ENCODE peak calls at places on chromosomes 3 and 15, in eight cellular contexts. One of them, this sample, is unnamed.

GRCh38 chr3:141328286-141329166 is 39.8 kb upstream of the ZBTB38 start:
- DNase-seq in cerebellar cortex: no peak
- DNase-seq in stimulated activated CD4-positive, alpha-beta T cell treated with anti-CD3 and anti-CD28 coated beads, Interleukin-15, amount 100 ng/mL, for 1 hour: no peak
- DNase-seq in NB4: no peak
- DNase-seq in adrenal gland: no peak
- DNase-seq in dorsolateral prefrontal cortex: no peak
- DNase-seq in NCI-H446: peak; percentile 25
- DNase-seq in fibroblast of mammary gland: no peak
- DNase-seq in this sample: peak; percentile 12

GRCh38 chr15:92997821-92998220 is 91.2 kb downstream of the RGMA start:
- DNase-seq in NB4: no peak
- DNase-seq in dorsolateral prefrontal cortex: no peak
- DNase-seq in adrenal gland: no peak
- DNase-seq in cerebellar cortex: peak; percentile 73
- DNase-seq in fibroblast of mammary gland: no peak
- DNase-seq in NCI-H446: no peak
- DNase-seq in stimulated activated CD4-positive, alpha-beta T cell treated with anti-CD3 and anti-CD28 coated beads, Interleukin-15, amount 100 ng/mL, for 1 hour: no peak
- DNase-seq in this sample: no peak

GRCh38 chr3:160986060-160986459 is 119.1 kb downstream of the B3GALNT1 start:
- DNase-seq in cerebellar cortex: peak; percentile 94
- DNase-seq in NB4: no peak
- DNase-seq in dorsolateral prefrontal cortex: peak; percentile 42
- DNase-seq in adrenal gland: no peak
- DNase-seq in fibroblast of mammary gland: peak; percentile 11
- DNase-seq in stimulated activated CD4-positive, alpha-beta T cell treated with anti-CD3 and anti-CD28 coated beads, Interleukin-15, amount 100 ng/mL, for 1 hour: no peak
- DNase-seq in NCI-H446: peak; percentile 91
- DNase-seq in this sample: no peak

GRCh38 chr3:194880940-194881925 is 195.6 kb downstream of the FAM43A start:
- DNase-seq in stimulated activated CD4-positive, alpha-beta T cell treated with anti-CD3 and anti-CD28 coated beads, Interleukin-15, amount 100 ng/mL, for 1 hour: no peak
- DNase-seq in fibroblast of mammary gland: no peak
- DNase-seq in dorsolateral prefrontal cortex: no peak
- DNase-seq in adrenal gland: no peak
- DNase-seq in cerebellar cortex: peak; percentile 15
- DNase-seq in NCI-H446: no peak
- DNase-seq in NB4: peak; percentile 74
- DNase-seq in this sample: no peak

GRCh38 chr3:190621209-190621608 is 107.3 kb downstream of the IL1RAP start:
- DNase-seq in fibroblast of mammary gland: no peak
- DNase-seq in dorsolateral prefrontal cortex: no peak
- DNase-seq in cerebellar cortex: no peak
- DNase-seq in NCI-H446: no peak
- DNase-seq in stimulated activated CD4-positive, alpha-beta T cell treated with anti-CD3 and anti-CD28 coated beads, Interleukin-15, amount 100 ng/mL, for 1 hour: no peak
- DNase-seq in NB4: no peak
- DNase-seq in adrenal gland: no peak
- DNase-seq in this sample: no peak

GRCh38 chr3:108891833-108892232 is 61.8 kb downstream of the GUCA1C start:
- DNase-seq in dorsolateral prefrontal cortex: no peak
- DNase-seq in cerebellar cortex: no peak
- DNase-seq in fibroblast of mammary gland: no peak
- DNase-seq in NB4: no peak
- DNase-seq in stimulated activated CD4-positive, alpha-beta T cell treated with anti-CD3 and anti-CD28 coated beads, Interleukin-15, amount 100 ng/mL, for 1 hour: no peak
- DNase-seq in adrenal gland: no peak
- DNase-seq in NCI-H446: no peak
- DNase-seq in this sample: no peak

GRCh38 chr3:61908344-61908743 is 347.0 kb downstream of the PTPRG start:
- DNase-seq in fibroblast of mammary gland: peak; percentile 83
- DNase-seq in dorsolateral prefrontal cortex: no peak
- DNase-seq in NCI-H446: no peak
- DNase-seq in adrenal gland: no peak
- DNase-seq in stimulated activated CD4-positive, alpha-beta T cell treated with anti-CD3 and anti-CD28 coated beads, Interleukin-15, amount 100 ng/mL, for 1 hour: no peak
- DNase-seq in cerebellar cortex: no peak
- DNase-seq in NB4: no peak
- DNase-seq in this sample: no peak

GRCh38 chr3:116863842-116864626 is 154.5 kb downstream of the TUSC7 start:
- DNase-seq in NB4: peak; percentile 22
- DNase-seq in fibroblast of mammary gland: peak; percentile 71
- DNase-seq in stimulated activated CD4-positive, alpha-beta T cell treated with anti-CD3 and anti-CD28 coated beads, Interleukin-15, amount 100 ng/mL, for 1 hour: no peak
- DNase-seq in cerebellar cortex: peak; percentile 37
- DNase-seq in dorsolateral prefrontal cortex: peak; percentile 27
- DNase-seq in adrenal gland: peak; percentile 65
- DNase-seq in NCI-H446: peak; percentile 66
- DNase-seq in this sample: peak; percentile 1

GRCh38 chr3:119305271-119305670 is 11.1 kb downstream of the ARHGAP31 start:
- DNase-seq in NB4: peak; percentile 53
- DNase-seq in cerebellar cortex: no peak
- DNase-seq in fibroblast of mammary gland: peak; percentile 38
- DNase-seq in adrenal gland: no peak
- DNase-seq in dorsolateral prefrontal cortex: no peak
- DNase-seq in NCI-H446: peak; percentile 32
- DNase-seq in stimulated activated CD4-positive, alpha-beta T cell treated with anti-CD3 and anti-CD28 coated beads, Interleukin-15, amount 100 ng/mL, for 1 hour: no peak
- DNase-seq in this sample: no peak

GRCh38 chr3:77489216-77489615 is 449.3 kb downstream of the ROBO2 start:
- DNase-seq in NB4: no peak
- DNase-seq in NCI-H446: no peak
- DNase-seq in fibroblast of mammary gland: no peak
- DNase-seq in stimulated activated CD4-positive, alpha-beta T cell treated with anti-CD3 and anti-CD28 coated beads, Interleukin-15, amount 100 ng/mL, for 1 hour: no peak
- DNase-seq in dorsolateral prefrontal cortex: no peak
- DNase-seq in cerebellar cortex: no peak
- DNase-seq in adrenal gland: no peak
- DNase-seq in this sample: no peak

GRCh38 chr3:195788711-195789581 is 22.8 kb downstream of the MUC4 start:
- DNase-seq in NCI-H446: no peak
- DNase-seq in adrenal gland: no peak
- DNase-seq in dorsolateral prefrontal cortex: no peak
- DNase-seq in NB4: no peak
- DNase-seq in fibroblast of mammary gland: no peak
- DNase-seq in stimulated activated CD4-positive, alpha-beta T cell treated with anti-CD3 and anti-CD28 coated beads, Interleukin-15, amount 100 ng/mL, for 1 hour: no peak
- DNase-seq in cerebellar cortex: no peak
- DNase-seq in this sample: no peak

GRCh38 chr3:145383416-145383815 is 777.6 kb downstream of the PLOD2 start:
- DNase-seq in cerebellar cortex: no peak
- DNase-seq in dorsolateral prefrontal cortex: no peak
- DNase-seq in NB4: no peak
- DNase-seq in fibroblast of mammary gland: no peak
- DNase-seq in stimulated activated CD4-positive, alpha-beta T cell treated with anti-CD3 and anti-CD28 coated beads, Interleukin-15, amount 100 ng/mL, for 1 hour: no peak
- DNase-seq in adrenal gland: no peak
- DNase-seq in NCI-H446: no peak
- DNase-seq in this sample: no peak

GRCh38 chr15:70976856-70977255 is 84.2 kb downstream of the LRRC49 start:
- DNase-seq in fibroblast of mammary gland: peak; percentile 62
- DNase-seq in NB4: no peak
- DNase-seq in adrenal gland: no peak
- DNase-seq in dorsolateral prefrontal cortex: no peak
- DNase-seq in cerebellar cortex: no peak
- DNase-seq in stimulated activated CD4-positive, alpha-beta T cell treated with anti-CD3 and anti-CD28 coated beads, Interleukin-15, amount 100 ng/mL, for 1 hour: no peak
- DNase-seq in NCI-H446: no peak
- DNase-seq in this sample: no peak

GRCh38 chr3:127822166-127822835 is at the start of gene MGLL:
- DNase-seq in fibroblast of mammary gland: peak; percentile 45
- DNase-seq in stimulated activated CD4-positive, alpha-beta T cell treated with anti-CD3 and anti-CD28 coated beads, Interleukin-15, amount 100 ng/mL, for 1 hour: no peak
- DNase-seq in NB4: no peak
- DNase-seq in dorsolateral prefrontal cortex: peak; percentile 56
- DNase-seq in adrenal gland: no peak
- DNase-seq in NCI-H446: peak; percentile 46
- DNase-seq in cerebellar cortex: peak; percentile 56
- DNase-seq in this sample: peak; percentile 7

GRCh38 chr3:172673210-172673679 is 37.6 kb downstream of the NCEH1 start:
- DNase-seq in adrenal gland: peak; percentile 83
- DNase-seq in stimulated activated CD4-positive, alpha-beta T cell treated with anti-CD3 and anti-CD28 coated beads, Interleukin-15, amount 100 ng/mL, for 1 hour: no peak
- DNase-seq in dorsolateral prefrontal cortex: peak; percentile 30
- DNase-seq in cerebellar cortex: peak; percentile 59
- DNase-seq in NB4: peak; percentile 80
- DNase-seq in NCI-H446: peak; percentile 76
- DNase-seq in fibroblast of mammary gland: peak; percentile 84
- DNase-seq in this sample: peak; percentile 25